ENCODE peak calls at places on chromosomes 7 and 10, in ten cellular contexts. One of them, this sample, is unnamed.
A peak's percentile ranks its signal among the peaks of the same experiment; 100 is the strongest.

GRCh38 chr10:101011517-101012423 is 12.2 kb downstream of the LZTS2 start:
- DNase-seq in coronary artery: no peak
- DNase-seq in psoas muscle: peak; percentile 33
- DNase-seq in upper lobe of left lung: peak; percentile 43
- DNase-seq in amniotic epithelial cell: peak; percentile 9
- DNase-seq in hypothalamus: no peak
- DNase-seq in H54: no peak
- DNase-seq in DMS79: no peak
- DNase-seq in activated T-helper 1 cell treated with Interleukin-2 at 50 U/mL for 16 hours: no peak
- DNase-seq in stimulated activated CD4-positive, alpha-beta T cell treated with anti-CD3 and anti-CD28 coated beads, TNF-alpha, amount 100 ng/mL, for 4 hours: no peak
- DNase-seq in this sample: no peak

GRCh38 chr10:53256623-53257022 is 484.0 kb upstream of the MBL2 start:
- DNase-seq in coronary artery: no peak
- DNase-seq in psoas muscle: no peak
- DNase-seq in upper lobe of left lung: no peak
- DNase-seq in amniotic epithelial cell: no peak
- DNase-seq in hypothalamus: no peak
- DNase-seq in H54: no peak
- DNase-seq in DMS79: no peak
- DNase-seq in activated T-helper 1 cell treated with Interleukin-2 at 50 U/mL for 16 hours: no peak
- DNase-seq in stimulated activated CD4-positive, alpha-beta T cell treated with anti-CD3 and anti-CD28 coated beads, TNF-alpha, amount 100 ng/mL, for 4 hours: no peak
- DNase-seq in this sample: no peak

GRCh38 chr7:157711353-157711888 is 374.6 kb downstream of the DNAJB6 start:
- DNase-seq in coronary artery: peak; percentile 45
- DNase-seq in psoas muscle: no peak
- DNase-seq in upper lobe of left lung: no peak
- DNase-seq in amniotic epithelial cell: no peak
- DNase-seq in hypothalamus: no peak
- DNase-seq in H54: no peak
- DNase-seq in DMS79: no peak
- DNase-seq in activated T-helper 1 cell treated with Interleukin-2 at 50 U/mL for 16 hours: no peak
- DNase-seq in stimulated activated CD4-positive, alpha-beta T cell treated with anti-CD3 and anti-CD28 coated beads, TNF-alpha, amount 100 ng/mL, for 4 hours: no peak
- DNase-seq in this sample: no peak

GRCh38 chr7:29627631-29628030 is 64.0 kb downstream of the PRR15 start:
- DNase-seq in coronary artery: no peak
- DNase-seq in psoas muscle: no peak
- DNase-seq in upper lobe of left lung: no peak
- DNase-seq in amniotic epithelial cell: no peak
- DNase-seq in hypothalamus: no peak
- DNase-seq in H54: no peak
- DNase-seq in DMS79: no peak
- DNase-seq in activated T-helper 1 cell treated with Interleukin-2 at 50 U/mL for 16 hours: no peak
- DNase-seq in stimulated activated CD4-positive, alpha-beta T cell treated with anti-CD3 and anti-CD28 coated beads, TNF-alpha, amount 100 ng/mL, for 4 hours: no peak
- DNase-seq in this sample: no peak

GRCh38 chr7:81842361-81842760 is 72.5 kb upstream of the HGF start:
- DNase-seq in coronary artery: no peak
- DNase-seq in psoas muscle: no peak
- DNase-seq in upper lobe of left lung: no peak
- DNase-seq in amniotic epithelial cell: no peak
- DNase-seq in hypothalamus: no peak
- DNase-seq in H54: no peak
- DNase-seq in DMS79: no peak
- DNase-seq in activated T-helper 1 cell treated with Interleukin-2 at 50 U/mL for 16 hours: no peak
- DNase-seq in stimulated activated CD4-positive, alpha-beta T cell treated with anti-CD3 and anti-CD28 coated beads, TNF-alpha, amount 100 ng/mL, for 4 hours: no peak
- DNase-seq in this sample: no peak

GRCh38 chr10:42836771-42837468 is 54.3 kb downstream of the BMS1 start:
- DNase-seq in coronary artery: no peak
- DNase-seq in psoas muscle: no peak
- DNase-seq in upper lobe of left lung: peak; percentile 85
- DNase-seq in amniotic epithelial cell: peak; percentile 13
- DNase-seq in hypothalamus: no peak
- DNase-seq in H54: no peak
- DNase-seq in DMS79: no peak
- DNase-seq in activated T-helper 1 cell treated with Interleukin-2 at 50 U/mL for 16 hours: no peak
- DNase-seq in stimulated activated CD4-positive, alpha-beta T cell treated with anti-CD3 and anti-CD28 coated beads, TNF-alpha, amount 100 ng/mL, for 4 hours: no peak
- DNase-seq in this sample: no peak

GRCh38 chr7:114310344-114311118 is 104.1 kb upstream of the FOXP2 start:
- DNase-seq in coronary artery: no peak
- DNase-seq in psoas muscle: no peak
- DNase-seq in upper lobe of left lung: no peak
- DNase-seq in amniotic epithelial cell: no peak
- DNase-seq in hypothalamus: no peak
- DNase-seq in H54: no peak
- DNase-seq in DMS79: peak; percentile 4
- DNase-seq in activated T-helper 1 cell treated with Interleukin-2 at 50 U/mL for 16 hours: no peak
- DNase-seq in stimulated activated CD4-positive, alpha-beta T cell treated with anti-CD3 and anti-CD28 coated beads, TNF-alpha, amount 100 ng/mL, for 4 hours: no peak
- DNase-seq in this sample: no peak

GRCh38 chr10:118965636-118966035 is 63.9 kb upstream of the NANOS1 start:
- DNase-seq in coronary artery: peak; percentile 49
- DNase-seq in psoas muscle: peak; percentile 63
- DNase-seq in upper lobe of left lung: no peak
- DNase-seq in amniotic epithelial cell: no peak
- DNase-seq in hypothalamus: no peak
- DNase-seq in H54: no peak
- DNase-seq in DMS79: no peak
- DNase-seq in activated T-helper 1 cell treated with Interleukin-2 at 50 U/mL for 16 hours: no peak
- DNase-seq in stimulated activated CD4-positive, alpha-beta T cell treated with anti-CD3 and anti-CD28 coated beads, TNF-alpha, amount 100 ng/mL, for 4 hours: no peak
- DNase-seq in this sample: no peak

GRCh38 chr10:58237014-58237830 is 30.5 kb downstream of the IPMK start:
- DNase-seq in coronary artery: no peak
- DNase-seq in psoas muscle: no peak
- DNase-seq in upper lobe of left lung: no peak
- DNase-seq in amniotic epithelial cell: peak; percentile 94
- DNase-seq in hypothalamus: no peak
- DNase-seq in H54: peak; percentile 55
- DNase-seq in DMS79: no peak
- DNase-seq in activated T-helper 1 cell treated with Interleukin-2 at 50 U/mL for 16 hours: no peak
- DNase-seq in stimulated activated CD4-positive, alpha-beta T cell treated with anti-CD3 and anti-CD28 coated beads, TNF-alpha, amount 100 ng/mL, for 4 hours: no peak
- DNase-seq in this sample: peak; percentile 70

GRCh38 chr7:256981-257646 is 32.9 kb upstream of the FOXL3 start:
- DNase-seq in coronary artery: no peak
- DNase-seq in psoas muscle: peak; percentile 40
- DNase-seq in upper lobe of left lung: peak; percentile 68
- DNase-seq in amniotic epithelial cell: no peak
- DNase-seq in hypothalamus: no peak
- DNase-seq in H54: no peak
- DNase-seq in DMS79: no peak
- DNase-seq in activated T-helper 1 cell treated with Interleukin-2 at 50 U/mL for 16 hours: no peak
- DNase-seq in stimulated activated CD4-positive, alpha-beta T cell treated with anti-CD3 and anti-CD28 coated beads, TNF-alpha, amount 100 ng/mL, for 4 hours: no peak
- DNase-seq in this sample: no peak

GRCh38 chr7:93442478-93443224 is 131.9 kb downstream of the CALCR start:
- DNase-seq in coronary artery: no peak
- DNase-seq in psoas muscle: no peak
- DNase-seq in upper lobe of left lung: no peak
- DNase-seq in amniotic epithelial cell: peak; percentile 34
- DNase-seq in hypothalamus: no peak
- DNase-seq in H54: peak; percentile 7
- DNase-seq in DMS79: no peak
- DNase-seq in activated T-helper 1 cell treated with Interleukin-2 at 50 U/mL for 16 hours: peak; percentile 1
- DNase-seq in stimulated activated CD4-positive, alpha-beta T cell treated with anti-CD3 and anti-CD28 coated beads, TNF-alpha, amount 100 ng/mL, for 4 hours: no peak
- DNase-seq in this sample: peak; percentile 35

GRCh38 chr10:44991571-44991970 is 9.2 kb upstream of the ZNF22 start:
- DNase-seq in coronary artery: peak; percentile 66
- DNase-seq in psoas muscle: no peak
- DNase-seq in upper lobe of left lung: no peak
- DNase-seq in amniotic epithelial cell: no peak
- DNase-seq in hypothalamus: no peak
- DNase-seq in H54: no peak
- DNase-seq in DMS79: no peak
- DNase-seq in activated T-helper 1 cell treated with Interleukin-2 at 50 U/mL for 16 hours: no peak
- DNase-seq in stimulated activated CD4-positive, alpha-beta T cell treated with anti-CD3 and anti-CD28 coated beads, TNF-alpha, amount 100 ng/mL, for 4 hours: no peak
- DNase-seq in this sample: no peak

GRCh38 chr7:158958618-158959017 is 102.3 kb downstream of the DYNC2I1 start:
- DNase-seq in coronary artery: no peak
- DNase-seq in psoas muscle: no peak
- DNase-seq in upper lobe of left lung: no peak
- DNase-seq in amniotic epithelial cell: no peak
- DNase-seq in hypothalamus: no peak
- DNase-seq in H54: no peak
- DNase-seq in DMS79: no peak
- DNase-seq in activated T-helper 1 cell treated with Interleukin-2 at 50 U/mL for 16 hours: no peak
- DNase-seq in stimulated activated CD4-positive, alpha-beta T cell treated with anti-CD3 and anti-CD28 coated beads, TNF-alpha, amount 100 ng/mL, for 4 hours: no peak
- DNase-seq in this sample: no peak

GRCh38 chr7:2670720-2671391 is 17.1 kb upstream of the AMZ1 start:
- DNase-seq in coronary artery: no peak
- DNase-seq in psoas muscle: peak; percentile 83
- DNase-seq in upper lobe of left lung: peak; percentile 94
- DNase-seq in amniotic epithelial cell: peak; percentile 37
- DNase-seq in hypothalamus: peak; percentile 20
- DNase-seq in H54: peak; percentile 97
- DNase-seq in DMS79: no peak
- DNase-seq in activated T-helper 1 cell treated with Interleukin-2 at 50 U/mL for 16 hours: peak; percentile 52
- DNase-seq in stimulated activated CD4-positive, alpha-beta T cell treated with anti-CD3 and anti-CD28 coated beads, TNF-alpha, amount 100 ng/mL, for 4 hours: peak; percentile 42
- DNase-seq in this sample: peak; percentile 79

GRCh38 chr7:8258734-8259133 is 3.2 kb downstream of the ICA1 start:
- DNase-seq in coronary artery: no peak
- DNase-seq in psoas muscle: no peak
- DNase-seq in upper lobe of left lung: no peak
- DNase-seq in amniotic epithelial cell: no peak
- DNase-seq in hypothalamus: no peak
- DNase-seq in H54: no peak
- DNase-seq in DMS79: no peak
- DNase-seq in activated T-helper 1 cell treated with Interleukin-2 at 50 U/mL for 16 hours: no peak
- DNase-seq in stimulated activated CD4-positive, alpha-beta T cell treated with anti-CD3 and anti-CD28 coated beads, TNF-alpha, amount 100 ng/mL, for 4 hours: no peak
- DNase-seq in this sample: no peak

GRCh38 chr7:129841465-129841864 is 111.3 kb downstream of the UBE2H start:
- DNase-seq in coronary artery: no peak
- DNase-seq in psoas muscle: no peak
- DNase-seq in upper lobe of left lung: no peak
- DNase-seq in amniotic epithelial cell: peak; percentile 61
- DNase-seq in hypothalamus: no peak
- DNase-seq in H54: no peak
- DNase-seq in DMS79: no peak
- DNase-seq in activated T-helper 1 cell treated with Interleukin-2 at 50 U/mL for 16 hours: no peak
- DNase-seq in stimulated activated CD4-positive, alpha-beta T cell treated with anti-CD3 and anti-CD28 coated beads, TNF-alpha, amount 100 ng/mL, for 4 hours: no peak
- DNase-seq in this sample: no peak

GRCh38 chr10:103053659-103054581 is 135.8 kb downstream of the CNNM2 start:
- DNase-seq in coronary artery: peak; percentile 80
- DNase-seq in psoas muscle: peak; percentile 60
- DNase-seq in upper lobe of left lung: peak; percentile 85
- DNase-seq in amniotic epithelial cell: peak; percentile 86
- DNase-seq in hypothalamus: peak; percentile 10
- DNase-seq in H54: peak; percentile 16
- DNase-seq in DMS79: peak; percentile 38
- DNase-seq in activated T-helper 1 cell treated with Interleukin-2 at 50 U/mL for 16 hours: no peak
- DNase-seq in stimulated activated CD4-positive, alpha-beta T cell treated with anti-CD3 and anti-CD28 coated beads, TNF-alpha, amount 100 ng/mL, for 4 hours: peak; percentile 21
- DNase-seq in this sample: no peak

GRCh38 chr7:90298145-90299038 is 22.7 kb downstream of the FAM237B start:
- DNase-seq in coronary artery: no peak
- DNase-seq in psoas muscle: no peak
- DNase-seq in upper lobe of left lung: no peak
- DNase-seq in amniotic epithelial cell: peak; percentile 66
- DNase-seq in hypothalamus: no peak
- DNase-seq in H54: peak; percentile 24
- DNase-seq in DMS79: no peak
- DNase-seq in activated T-helper 1 cell treated with Interleukin-2 at 50 U/mL for 16 hours: no peak
- DNase-seq in stimulated activated CD4-positive, alpha-beta T cell treated with anti-CD3 and anti-CD28 coated beads, TNF-alpha, amount 100 ng/mL, for 4 hours: no peak
- DNase-seq in this sample: peak; percentile 59

GRCh38 chr7:90178592-90179279 is 24.5 kb downstream of the STEAP1 start:
- DNase-seq in coronary artery: no peak
- DNase-seq in psoas muscle: no peak
- DNase-seq in upper lobe of left lung: no peak
- DNase-seq in amniotic epithelial cell: peak; percentile 15
- DNase-seq in hypothalamus: no peak
- DNase-seq in H54: peak; percentile 40
- DNase-seq in DMS79: no peak
- DNase-seq in activated T-helper 1 cell treated with Interleukin-2 at 50 U/mL for 16 hours: no peak
- DNase-seq in stimulated activated CD4-positive, alpha-beta T cell treated with anti-CD3 and anti-CD28 coated beads, TNF-alpha, amount 100 ng/mL, for 4 hours: no peak
- DNase-seq in this sample: peak; percentile 86

GRCh38 chr10:46523881-46524470 is 32.5 kb downstream of the GPRIN2 start:
- DNase-seq in coronary artery: no peak
- DNase-seq in psoas muscle: peak; percentile 22
- DNase-seq in upper lobe of left lung: no peak
- DNase-seq in amniotic epithelial cell: peak; percentile 81
- DNase-seq in hypothalamus: no peak
- DNase-seq in H54: peak; percentile 65
- DNase-seq in DMS79: no peak
- DNase-seq in activated T-helper 1 cell treated with Interleukin-2 at 50 U/mL for 16 hours: no peak
- DNase-seq in stimulated activated CD4-positive, alpha-beta T cell treated with anti-CD3 and anti-CD28 coated beads, TNF-alpha, amount 100 ng/mL, for 4 hours: no peak
- DNase-seq in this sample: peak; percentile 76